ENCODE peak calls at places on chromosome 9, in seven cellular contexts. R is NCI-H1436 treated with DMSO at 0.1 percent for 48 hours; S is cardiac fibroblast; P is stimulated activated CD8-positive, alpha-beta memory T cell treated with anti-CD3 and anti-CD28 coated beads, Interleukin-12 subunit alpha, Interleukin-12 subunit beta, amount 100 ng/mL, for 4 hours; M is fibroblast of lung; Y is MV-4-11; I is iris pigment epithelial cell. H is an unnamed sample.

GRCh38 chr9:127877566-127877998 is at the start of gene AK1:
- DNase-seq in R (no peak), S (peak), P (no peak), M (peak), Y (no peak), I (peak), H (peak)

GRCh38 chr9:6584881-6585597 is 60.5 kb downstream of the GLDC start:
- DNase-seq in R (no peak), S (peak), P (no peak), M (peak), Y (peak), I (peak), H (peak)

GRCh38 chr9:108671156-108671555 is 184.6 kb downstream of the ACTL7B start:
- DNase-seq in R (no peak), S (peak), P (no peak), M (peak), Y (peak), I (no peak), H (peak)

GRCh38 chr9:105950448-105950847 is 256.1 kb downstream of the TMEM38B start:
- DNase-seq in R (no peak), S (no peak), P (no peak), M (no peak), Y (no peak), I (no peak), H (no peak)

GRCh38 chr9:110440161-110440560 is 102.5 kb upstream of the TXNDC8 start:
- DNase-seq in R (no peak), S (peak), P (no peak), M (peak), Y (no peak), I (peak), H (peak)

GRCh38 chr9:8895498-8896224 is 1096.1 kb upstream of the DMAC1 start:
- DNase-seq in R (peak), S (peak), P (no peak), M (peak), Y (peak), I (peak), H (peak)

GRCh38 chr9:115057559-115057958 is 60.4 kb downstream of the TNC start:
- DNase-seq in R (no peak), S (no peak), P (no peak), M (peak), Y (no peak), I (peak), H (peak)

GRCh38 chr9:16282216-16282615 is 588.3 kb downstream of the BNC2 start:
- DNase-seq in R (no peak), S (peak), P (no peak), M (peak), Y (no peak), I (peak), H (peak)

GRCh38 chr9:15576350-15577050 is 23.7 kb downstream of the CCDC171 start:
- DNase-seq in R (no peak), S (no peak), P (no peak), M (no peak), Y (no peak), I (peak), H (no peak)

GRCh38 chr9:86041331-86041741 is 58.0 kb downstream of the GOLM1 start:
- DNase-seq in R (no peak), S (peak), P (no peak), M (peak), Y (no peak), I (peak), H (peak)

GRCh38 chr9:22623236-22623635 is 176.6 kb downstream of the DMRTA1 start:
- DNase-seq in R (no peak), S (no peak), P (no peak), M (no peak), Y (no peak), I (no peak), H (no peak)

GRCh38 chr9:88451160-88451559 is 62.9 kb downstream of the SPIN1 start:
- DNase-seq in R (no peak), S (no peak), P (no peak), M (no peak), Y (no peak), I (no peak), H (no peak)

GRCh38 chr9:78031271-78031825 is at the start of gene GNAQ:
- DNase-seq in R (no peak), S (no peak), P (peak), M (no peak), Y (no peak), I (peak), H (no peak)

GRCh38 chr9:21434202-21435014 is 5.8 kb upstream of the IFNA1 start:
- DNase-seq in R (no peak), S (peak), P (no peak), M (peak), Y (peak), I (peak), H (peak)

H was measured in fibroblast of villous mesenchyme.